ENCODE peak calls at places on chromosomes 1 and 21, in nine cellular contexts. K, O, Y, U, X, Q, G, Z and S are unnamed samples.

GRCh38 chr21:29133796-29134195 is 3.4 kb downstream of the MAP3K7CL start:
- DNase-seq in K (peak), O (no peak), Y (no peak), U (no peak), X (no peak), Q (no peak), G (no peak), Z (no peak), S (no peak)

GRCh38 chr1:83698644-83699043 is 300.3 kb downstream of the TTLL7 start:
- DNase-seq in K (no peak), O (no peak), Y (no peak), U (no peak), X (no peak), Q (no peak), G (no peak), Z (no peak), S (no peak)

GRCh38 chr1:10773851-10774614 is 22.4 kb downstream of the CASZ1 start:
- DNase-seq in K (no peak), O (no peak), Y (no peak), U (no peak), X (no peak), Q (no peak), G (no peak), Z (no peak), S (no peak)

GRCh38 chr21:42214921-42215320 is 4.0 kb upstream of the ABCG1 start:
- DNase-seq in K (no peak), O (no peak), Y (no peak), U (no peak), X (no peak), Q (no peak), G (no peak), Z (no peak), S (no peak)

GRCh38 chr1:235932090-235932510 is 65.4 kb upstream of the LYST start:
- DNase-seq in K (no peak), O (peak), Y (no peak), U (peak), X (no peak), Q (no peak), G (no peak), Z (no peak), S (peak)

GRCh38 chr1:33424205-33424604 is 6.7 kb downstream of the PHC2 start:
- DNase-seq in K (peak), O (no peak), Y (no peak), U (no peak), X (peak), Q (peak), G (no peak), Z (no peak), S (no peak)

GRCh38 chr1:160726114-160726497 is 12.9 kb upstream of the SLAMF7 start:
- DNase-seq in K (no peak), O (no peak), Y (no peak), U (no peak), X (peak), Q (peak), G (no peak), Z (no peak), S (no peak)

GRCh38 chr1:214224605-214225354 is 56.2 kb upstream of the SMYD2 start:
- DNase-seq in K (peak), O (no peak), Y (no peak), U (no peak), X (peak), Q (peak), G (no peak), Z (no peak), S (peak)

GRCh38 chr1:100131623-100132022 is 1.1 kb downstream of the SASS6 start:
- DNase-seq in K (no peak), O (no peak), Y (no peak), U (no peak), X (no peak), Q (no peak), G (no peak), Z (no peak), S (no peak)

GRCh38 chr1:32272557-32273388 is 19.1 kb upstream of the HDAC1 start:
- DNase-seq in K (no peak), O (peak), Y (no peak), U (no peak), X (no peak), Q (no peak), G (no peak), Z (no peak), S (no peak)

GRCh38 chr1:155136728-155137127 is 1.1 kb downstream of the SLC50A1 start:
- DNase-seq in K (no peak), O (peak), Y (no peak), U (no peak), X (no peak), Q (no peak), G (no peak), Z (no peak), S (no peak)

GRCh38 chr1:220219865-220220698 is 52.2 kb downstream of the RAB3GAP2 start:
- DNase-seq in K (no peak), O (no peak), Y (no peak), U (no peak), X (no peak), Q (no peak), G (peak), Z (no peak), S (no peak)

GRCh38 chr21:33314096-33314495 is 10.7 kb upstream of the IFNAR1 start:
- DNase-seq in K (peak), O (no peak), Y (no peak), U (no peak), X (peak), Q (peak), G (no peak), Z (no peak), S (no peak)

GRCh38 chr1:13487143-13487868 is 26.5 kb downstream of the LRRC38 start:
- DNase-seq in K (no peak), O (no peak), Y (no peak), U (no peak), X (no peak), Q (no peak), G (no peak), Z (no peak), S (no peak)

GRCh38 chr1:223628233-223628632 is 37.3 kb downstream of the CAPN8 start:
- DNase-seq in K (peak), O (peak), Y (peak), U (peak), X (peak), Q (peak), G (no peak), Z (peak), S (peak)

GRCh38 chr1:23062271-23062670 is 43.0 kb downstream of the KDM1A start:
- DNase-seq in K (no peak), O (no peak), Y (no peak), U (no peak), X (no peak), Q (no peak), G (no peak), Z (no peak), S (no peak)

GRCh38 chr1:25523512-25523911 is 19.9 kb upstream of the LDLRAP1 start:
- DNase-seq in K (peak), O (peak), Y (no peak), U (no peak), X (peak), Q (no peak), G (no peak), Z (peak), S (no peak)

GRCh38 chr21:36747815-36748381 is 49.0 kb downstream of the SIM2 start:
- DNase-seq in K (peak), O (peak), Y (no peak), U (no peak), X (peak), Q (no peak), G (no peak), Z (peak), S (peak)

GRCh38 chr1:94247146-94248094 is 10.0 kb upstream of the ARHGAP29 start:
- DNase-seq in K (peak), O (peak), Y (no peak), U (peak), X (peak), Q (peak), G (no peak), Z (peak), S (peak)

GRCh38 chr1:194300340-194300739 is 1113.9 kb upstream of the B3GALT2 start:
- DNase-seq in K (no peak), O (no peak), Y (no peak), U (no peak), X (no peak), Q (no peak), G (no peak), Z (no peak), S (no peak)

GRCh38 chr1:5730272-5731109 is 261.7 kb downstream of the NPHP4 start:
- DNase-seq in K (no peak), O (no peak), Y (no peak), U (no peak), X (no peak), Q (no peak), G (no peak), Z (peak), S (no peak)

GRCh38 chr21:34997295-34997694 is 51.8 kb downstream of the RUNX1 start:
- DNase-seq in K (no peak), O (no peak), Y (no peak), U (no peak), X (no peak), Q (no peak), G (no peak), Z (no peak), S (no peak)

GRCh38 chr1:218558411-218558810 is 213.3 kb downstream of the TGFB2 start:
- DNase-seq in K (no peak), O (no peak), Y (no peak), U (no peak), X (no peak), Q (no peak), G (no peak), Z (no peak), S (no peak)

GRCh38 chr1:62210960-62211359 is 16.3 kb downstream of the L1TD1 start:
- DNase-seq in K (no peak), O (no peak), Y (no peak), U (no peak), X (no peak), Q (no peak), G (no peak), Z (no peak), S (no peak)

GRCh38 chr1:39653546-39654031 is 14.1 kb upstream of the HEYL start:
- DNase-seq in K (peak), O (peak), Y (peak), U (peak), X (peak), Q (peak), G (peak), Z (peak), S (peak)

GRCh38 chr1:23187637-23188036 is 19.0 kb upstream of the LUZP1 start:
- DNase-seq in K (no peak), O (no peak), Y (no peak), U (no peak), X (no peak), Q (no peak), G (no peak), Z (no peak), S (no peak)

GRCh38 chr1:215704089-215704860 is 137.2 kb downstream of the KCTD3 start:
- DNase-seq in K (peak), O (no peak), Y (no peak), U (peak), X (peak), Q (no peak), G (no peak), Z (no peak), S (peak)

GRCh38 chr1:233879841-233880240 is 24.6 kb upstream of the SLC35F3 start:
- DNase-seq in K (peak), O (no peak), Y (no peak), U (no peak), X (no peak), Q (peak), G (no peak), Z (no peak), S (no peak)

DNA sequence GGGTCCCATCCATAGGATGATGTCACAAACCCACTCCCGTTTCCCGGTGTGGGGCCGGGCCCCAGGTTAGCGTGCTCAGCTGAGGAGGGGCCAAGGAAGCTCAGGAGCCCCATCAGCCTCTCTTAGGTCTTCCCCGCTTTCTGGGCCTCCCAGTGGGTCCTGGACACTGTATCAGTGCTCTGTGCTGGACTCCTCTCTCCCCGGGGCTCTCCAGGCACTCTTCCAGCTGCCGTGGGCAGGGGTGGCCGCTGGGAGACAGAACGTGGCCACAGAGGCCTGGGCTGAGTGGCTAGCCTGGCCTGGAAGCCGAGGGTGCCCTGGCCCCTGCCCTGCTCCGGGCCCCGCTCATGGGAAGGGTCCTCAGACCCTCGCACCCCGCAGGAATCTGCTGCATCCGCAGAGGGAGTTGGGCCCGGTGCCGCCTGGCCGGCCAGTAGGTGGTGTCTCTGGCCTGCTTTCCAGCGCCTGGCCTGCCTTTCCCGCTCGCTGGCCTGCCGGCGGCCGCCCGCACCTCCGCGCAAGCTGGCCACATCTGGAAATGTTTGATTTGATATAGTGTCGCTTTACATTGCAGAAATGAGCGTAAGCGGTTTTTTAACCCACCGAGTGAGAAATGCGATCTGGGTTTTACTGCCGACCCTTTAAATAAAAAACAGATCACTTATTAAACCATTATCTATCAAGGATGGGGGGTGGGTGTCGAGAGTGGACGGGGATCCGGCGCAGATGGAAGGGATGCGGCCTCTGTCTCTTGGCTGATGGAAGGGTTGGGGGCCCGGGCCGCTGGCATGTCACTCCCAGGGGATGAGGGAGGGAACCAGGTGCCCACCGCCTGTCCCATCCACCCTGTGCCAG is 74.4 kb upstream of the TTC34 start:
- DNase-seq in K (no peak), O (no peak), Y (no peak), U (no peak), X (no peak), Q (no peak), G (no peak), Z (peak), S (peak)
- TF ChIP-seq CTCF in K (peak), O (no peak), Y (no peak), U (no peak), X (no peak), Q (no peak), G (no peak), Z (no peak), S (no peak)

GRCh38 chr1:198771562-198772153 is 132.8 kb downstream of the PTPRC start:
- DNase-seq in K (peak), O (peak), Y (peak), U (peak), X (peak), Q (peak), G (peak), Z (no peak), S (peak)
- TF ChIP-seq CTCF in K (peak), O (peak), Y (peak), U (peak), X (peak), Q (peak), G (peak), Z (peak), S (peak)

GRCh38 chr1:202189919-202190715 is 3.5 kb upstream of the LGR6 start:
- DNase-seq in K (no peak), O (no peak), Y (no peak), U (no peak), X (no peak), Q (no peak), G (no peak), Z (peak), S (peak)
- TF ChIP-seq CTCF in K (no peak), O (no peak), Y (peak), U (no peak), X (peak), Q (peak), G (no peak), Z (no peak), S (peak)

GRCh38 chr1:204359474-204360255 is at the start of gene PLEKHA6:
- DNase-seq in K (peak), O (peak), Y (no peak), U (no peak), X (peak), Q (no peak), G (no peak), Z (no peak), S (no peak)
- TF ChIP-seq CTCF in K (peak), O (peak), Y (peak), U (no peak), X (peak), Q (peak), G (no peak), Z (no peak), S (no peak)

DNA sequence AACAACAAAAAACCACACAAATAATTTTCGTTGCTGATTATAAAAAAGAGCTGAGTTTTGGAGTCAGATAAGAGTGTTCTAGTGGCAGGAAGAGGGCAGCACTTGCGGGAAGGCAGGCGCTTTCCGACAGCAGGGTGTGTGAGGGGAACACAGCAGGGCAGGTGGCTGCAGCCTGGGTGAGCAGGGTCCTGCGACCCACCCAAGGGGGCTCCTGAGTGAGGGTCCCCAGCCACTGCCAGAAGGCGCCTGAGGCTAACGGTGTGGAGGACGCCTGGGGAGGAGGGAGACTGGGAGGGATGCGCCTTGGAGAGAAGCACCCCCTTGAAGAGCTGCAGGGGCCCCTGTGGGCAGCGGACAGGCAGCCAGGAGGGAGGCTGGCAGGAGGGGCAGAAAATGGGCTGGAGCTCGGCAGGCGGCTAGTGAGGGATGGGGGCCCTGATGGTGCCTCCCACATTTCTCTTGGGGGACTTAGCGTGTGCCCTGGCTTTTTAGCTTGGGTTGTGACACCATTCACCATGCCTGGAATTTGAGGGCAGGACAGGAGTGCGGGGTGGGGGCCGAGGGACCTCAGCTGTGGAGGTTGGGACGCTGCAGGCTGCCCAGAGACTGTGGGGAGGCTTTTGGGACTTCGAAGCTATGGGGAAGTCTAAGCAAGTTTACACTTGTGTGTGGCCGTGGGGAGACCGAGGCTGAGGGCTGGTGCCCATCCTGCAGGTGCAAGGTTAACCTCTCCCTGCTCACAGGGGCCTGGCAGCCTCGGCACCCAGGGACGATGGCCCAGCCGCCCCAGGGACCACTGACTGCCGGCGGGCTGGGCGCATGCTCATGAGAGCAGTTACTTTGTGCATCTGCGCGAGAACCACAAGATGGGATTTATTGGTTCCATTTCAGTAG is 111.4 kb downstream of the SIK1 start:
- DNase-seq in K (no peak), O (peak), Y (no peak), U (no peak), X (no peak), Q (no peak), G (no peak), Z (no peak), S (no peak)
- TF ChIP-seq CTCF in K (no peak), O (no peak), Y (peak), U (no peak), X (no peak), Q (no peak), G (peak), Z (no peak), S (no peak)

GRCh38 chr1:55352080-55352800 is 137.1 kb upstream of the USP24 start:
- DNase-seq in K (no peak), O (no peak), Y (no peak), U (no peak), X (no peak), Q (no peak), G (no peak), Z (no peak), S (no peak)

GRCh38 chr1:55352801-55353180 is 137.6 kb upstream of the USP24 start:
- DNase-seq in K (no peak), O (no peak), Y (no peak), U (no peak), X (no peak), Q (no peak), G (no peak), Z (no peak), S (no peak)

DNA sequence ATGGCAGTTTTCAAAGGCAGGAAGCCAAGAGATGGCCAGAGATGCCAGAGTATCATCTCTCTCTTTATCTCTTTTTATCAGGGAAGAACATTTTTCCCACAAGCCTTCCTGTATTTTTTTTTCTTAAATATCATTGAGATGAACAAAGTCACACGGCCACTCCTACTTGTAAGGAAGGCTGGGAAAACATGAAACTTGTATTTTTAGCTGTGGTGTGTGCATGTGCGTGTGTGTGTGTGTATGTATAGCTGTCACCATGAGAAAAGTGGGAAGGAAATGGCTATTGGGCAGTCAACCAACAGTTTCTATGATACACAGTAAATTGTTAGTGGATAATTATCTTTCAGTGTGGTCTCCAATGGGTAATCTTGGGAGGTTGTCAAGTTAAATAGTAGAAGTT is 132.6 kb upstream of the USP24 start:
- DNase-seq in K (no peak), O (no peak), Y (no peak), U (no peak), X (peak), Q (no peak), G (no peak), Z (no peak), S (no peak)
- TF ChIP-seq CTCF in K (no peak), O (no peak), Y (no peak), U (no peak), X (no peak), Q (no peak), G (no peak), Z (no peak), S (no peak)

GRCh38 chr1:44924835-44925464 is 61.4 kb downstream of the EIF2B3 start:
- DNase-seq in K (peak), O (peak), Y (peak), U (peak), X (peak), Q (peak), G (no peak), Z (no peak), S (peak)
- TF ChIP-seq CTCF in K (peak), O (peak), Y (peak), U (peak), X (peak), Q (peak), G (peak), Z (no peak), S (no peak)

GRCh38 chr1:200258447-200259375 is 151.1 kb downstream of the ZNF281 start:
- DNase-seq in K (no peak), O (peak), Y (no peak), U (peak), X (peak), Q (peak), G (no peak), Z (no peak), S (peak)
- TF ChIP-seq CTCF in K (peak), O (peak), Y (peak), U (peak), X (peak), Q (peak), G (peak), Z (peak), S (peak)